ENCODE peak calls at places on chromosomes 12 and 14, in four cellular contexts. T is AG04450, P is fibroblast of pulmonary artery, O is left lung. X is an unnamed sample.

GRCh38 chr12:2017724-2018337 is 13.6 kb upstream of the DCP1B start:
- DNase-seq in O (no peak), T (no peak), P (no peak), X (peak)

GRCh38 chr14:92384461-92385133 is 61.6 kb downstream of the SLC24A4 start:
- DNase-seq in P (no peak), T (no peak), O (no peak), X (peak)

GRCh38 chr14:95515080-95515489 is 1.4 kb downstream of the SYNE3 start:
- DNase-seq in P (peak), T (no peak), O (no peak), X (no peak)

GRCh38 chr12:117473856-117474255 is 112.4 kb upstream of the NOS1 start:
- DNase-seq in O (no peak), T (no peak), P (no peak), X (no peak)

GRCh38 chr12:109863961-109864712 is 16.2 kb downstream of the GLTP start:
- DNase-seq in P (peak), O (peak), T (no peak), X (peak)

GRCh38 chr14:69079188-69079742 is 73.7 kb downstream of the DCAF5 start:
- DNase-seq in O (no peak), T (peak), P (peak), X (peak)

GRCh38 chr12:39332661-39333175 is 110.2 kb downstream of the KIF21A start:
- DNase-seq in O (no peak), P (no peak), T (no peak), X (no peak)

GRCh38 chr14:100622708-100623485 is 35.7 kb upstream of the BEGAIN start:
- DNase-seq in T (no peak), P (no peak), O (peak), X (no peak)

GRCh38 chr12:42696424-42697149 is 107.0 kb upstream of the PRICKLE1 start:
- DNase-seq in P (peak), T (peak), O (peak), X (peak)

GRCh38 chr12:123364532-123365140 is at the start of gene SBNO1:
- DNase-seq in P (peak), O (peak), T (peak), X (peak)

GRCh38 chr12:89067436-89067835 is 284.9 kb downstream of the DUSP6 start:
- DNase-seq in O (no peak), T (peak), P (peak), X (peak)

GRCh38 chr14:31911160-31911559 is 165.9 kb upstream of the ARHGAP5 start:
- DNase-seq in T (no peak), O (no peak), P (no peak), X (no peak)

GRCh38 chr12:65712264-65713004 is 111.8 kb upstream of the HMGA2 start:
- DNase-seq in T (no peak), O (no peak), P (no peak), X (no peak)

GRCh38 chr12:75011120-75011519 is 198.5 kb downstream of the KCNC2 start:
- DNase-seq in P (no peak), T (no peak), O (no peak), X (no peak)

GRCh38 chr12:96271469-96272199 is 77.5 kb downstream of the ELK3 start:
- DNase-seq in P (peak), T (no peak), O (no peak), X (no peak)

GRCh38 chr12:54853933-54854538 is at the start of gene MUCL1:
- DNase-seq in P (peak), O (no peak), T (peak), X (peak)

GRCh38 chr12:14691560-14691959 is 4.8 kb downstream of the GUCY2C start:
- DNase-seq in P (no peak), T (no peak), O (peak), X (no peak)

GRCh38 chr12:56676851-56677601 is 11.1 kb downstream of the PTGES3 start:
- DNase-seq in T (no peak), P (no peak), O (no peak), X (no peak)

GRCh38 chr12:26712892-26713291 is 120.1 kb downstream of the ITPR2 start:
- DNase-seq in T (no peak), O (no peak), P (no peak), X (no peak)

GRCh38 chr12:101172316-101172715 is 37.7 kb downstream of the SLC5A8 start:
- DNase-seq in P (no peak), T (no peak), O (no peak), X (no peak)

GRCh38 chr14:64695071-64695470 is 9.2 kb upstream of the PLEKHG3 start:
- DNase-seq in O (no peak), T (no peak), P (no peak), X (peak)

GRCh38 chr12:108560321-108560721 is 652 bp downstream of the SART3 start:
- DNase-seq in T (no peak), P (peak), O (no peak), X (peak)

GRCh38 chr14:21541413-21542074 is 15.4 kb upstream of the SALL2 start:
- DNase-seq in P (no peak), O (no peak), T (no peak), X (no peak)

GRCh38 chr12:38911611-38912010 is 6.2 kb upstream of the CPNE8 start:
- DNase-seq in P (no peak), O (no peak), T (no peak), X (peak)

GRCh38 chr12:619346-619745 is 43.9 kb downstream of the NINJ2 start:
- DNase-seq in P (no peak), T (no peak), O (no peak), X (no peak)

GRCh38 chr14:45526715-45527549 is 273.9 kb upstream of the MIS18BP1 start:
- DNase-seq in P (no peak), O (no peak), T (no peak), X (no peak)

GRCh38 chr12:78759387-78759786 is 105.2 kb upstream of the SYT1 start:
- DNase-seq in T (peak), O (no peak), P (peak), X (peak)

GRCh38 chr12:55698241-55698955 is 9.3 kb downstream of the ITGA7 start:
- DNase-seq in P (no peak), O (no peak), T (no peak), X (no peak)

GRCh38 chr14:72549848-72550247 is 344.1 kb downstream of the DPF3 start:
- DNase-seq in T (no peak), P (no peak), O (peak), X (no peak)

GRCh38 chr12:3177778-3178435 is 100.7 kb downstream of the TSPAN9 start:
- DNase-seq in T (no peak), O (no peak), P (no peak), X (no peak)

GRCh38 chr14:76091036-76091435 is 60.7 kb upstream of the GPATCH2L start:
- DNase-seq in T (no peak), O (no peak), P (peak), X (no peak)
- TF ChIP-seq CTCF in T (no peak), O (no peak), P (peak), X (no peak)

GRCh38 chr12:32561931-32562341 is 117.2 kb upstream of the DNM1L start:
- DNase-seq in T (no peak), P (no peak), O (no peak), X (peak)
- H3K4me3 ChIP-seq in T (no peak), P (no peak), O (no peak), X (no peak)

DNA sequence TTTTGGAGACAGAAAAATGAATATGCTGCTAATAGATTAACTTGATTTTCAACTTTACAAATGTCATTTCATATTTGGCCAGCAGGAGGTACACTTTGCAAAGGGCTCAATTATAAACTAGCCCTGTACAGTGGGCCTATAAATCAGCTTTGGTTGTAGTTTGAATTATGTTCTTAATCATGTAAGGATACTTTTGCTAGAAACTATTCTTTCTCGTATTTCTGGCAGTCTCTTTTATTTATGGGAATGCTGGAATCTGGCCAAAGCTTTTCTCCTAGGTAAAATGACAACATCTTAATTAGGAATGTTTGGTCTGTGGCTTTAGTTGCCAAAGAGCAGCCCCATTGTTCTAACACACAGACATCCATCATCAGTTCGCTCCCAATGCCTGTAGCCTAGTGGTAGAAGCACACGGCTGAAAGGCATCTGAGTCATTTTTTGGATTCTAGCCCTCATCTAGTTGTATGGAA is 1322.3 kb upstream of the SEL1L start:
- DNase-seq in T (no peak), P (peak), O (no peak), X (peak)
- TF ChIP-seq CTCF in T (peak), P (peak), O (peak), X (peak)

DNA sequence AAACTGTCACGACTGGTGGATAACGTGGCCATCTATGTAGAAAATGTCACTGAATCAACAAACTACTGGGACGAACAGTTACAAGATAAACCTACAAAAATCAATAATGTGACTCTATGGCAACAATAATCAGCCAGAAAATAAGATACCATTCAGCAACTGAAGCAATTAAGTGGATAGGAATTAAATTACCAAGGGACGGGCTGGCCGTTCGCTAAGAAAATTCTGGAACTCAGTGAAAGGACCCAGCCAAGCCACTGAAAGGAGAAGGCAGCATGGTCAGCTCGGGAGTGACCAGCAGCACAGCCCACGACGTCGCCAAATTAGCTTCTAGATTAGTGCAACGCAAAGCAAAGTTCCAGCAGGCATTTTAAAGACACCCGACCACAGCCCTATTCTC is 33.6 kb upstream of the TMEM179 start:
- DNase-seq in T (no peak), P (no peak), O (no peak), X (no peak)
- H3K4me3 ChIP-seq in T (no peak), P (no peak), O (no peak), X (no peak)

GRCh38 chr12:113091506-113091905 is 35.0 kb downstream of the DTX1 start:
- DNase-seq in T (no peak), O (no peak), P (no peak), X (no peak)

GRCh38 chr12:113092478-113093408 is 36.2 kb downstream of the DTX1 start:
- DNase-seq in P (no peak), O (peak), T (no peak), X (no peak)

GRCh38 chr12:113094738-113095137 is 38.2 kb downstream of the DTX1 start:
- DNase-seq in O (no peak), T (no peak), P (no peak), X (no peak)

GRCh38 chr12:113095405-113095804 is 38.9 kb downstream of the DTX1 start:
- DNase-seq in P (no peak), O (no peak), T (no peak), X (no peak)

GRCh38 chr12:113093409-113094101 is 37.0 kb downstream of the DTX1 start:
- DNase-seq in T (no peak), P (no peak), O (no peak), X (no peak)
- TF ChIP-seq CTCF in T (no peak), P (no peak), O (no peak), X (no peak)

DNA sequence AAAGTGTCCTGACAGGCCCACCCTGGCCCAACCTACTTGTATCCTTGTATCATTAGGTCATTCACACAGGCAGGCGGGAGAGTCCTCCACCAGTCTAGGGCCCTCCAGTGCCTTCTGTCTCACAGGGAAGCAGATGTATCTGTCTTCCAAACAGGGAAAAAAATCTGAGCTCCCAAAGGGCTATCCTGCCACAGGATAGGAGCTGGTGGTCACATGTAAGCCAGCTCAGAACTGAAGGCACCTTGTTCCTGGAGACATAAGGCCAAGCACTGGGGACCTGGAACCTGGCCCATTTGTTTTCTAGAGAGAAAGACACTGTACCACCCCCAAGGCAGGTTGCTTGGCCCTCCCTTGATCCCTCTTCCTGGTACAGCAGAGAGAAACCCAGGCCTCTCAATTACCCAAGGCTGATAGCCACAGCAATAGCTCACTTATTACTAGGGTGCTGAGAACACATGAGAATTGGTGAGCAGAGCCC is 19.4 kb upstream of the PLEKHH1 start:
- DNase-seq in T (no peak), P (no peak), O (no peak), X (no peak)
- H3K4me3 ChIP-seq in T (no peak), P (no peak), O (no peak), X (no peak)

GRCh38 chr14:50342211-50343080 is 30.3 kb downstream of the DMAC2L start:
- DNase-seq in O (peak), P (peak), T (no peak), X (peak)
- TF ChIP-seq CTCF in O (no peak), P (peak), T (peak), X (peak)

DNA sequence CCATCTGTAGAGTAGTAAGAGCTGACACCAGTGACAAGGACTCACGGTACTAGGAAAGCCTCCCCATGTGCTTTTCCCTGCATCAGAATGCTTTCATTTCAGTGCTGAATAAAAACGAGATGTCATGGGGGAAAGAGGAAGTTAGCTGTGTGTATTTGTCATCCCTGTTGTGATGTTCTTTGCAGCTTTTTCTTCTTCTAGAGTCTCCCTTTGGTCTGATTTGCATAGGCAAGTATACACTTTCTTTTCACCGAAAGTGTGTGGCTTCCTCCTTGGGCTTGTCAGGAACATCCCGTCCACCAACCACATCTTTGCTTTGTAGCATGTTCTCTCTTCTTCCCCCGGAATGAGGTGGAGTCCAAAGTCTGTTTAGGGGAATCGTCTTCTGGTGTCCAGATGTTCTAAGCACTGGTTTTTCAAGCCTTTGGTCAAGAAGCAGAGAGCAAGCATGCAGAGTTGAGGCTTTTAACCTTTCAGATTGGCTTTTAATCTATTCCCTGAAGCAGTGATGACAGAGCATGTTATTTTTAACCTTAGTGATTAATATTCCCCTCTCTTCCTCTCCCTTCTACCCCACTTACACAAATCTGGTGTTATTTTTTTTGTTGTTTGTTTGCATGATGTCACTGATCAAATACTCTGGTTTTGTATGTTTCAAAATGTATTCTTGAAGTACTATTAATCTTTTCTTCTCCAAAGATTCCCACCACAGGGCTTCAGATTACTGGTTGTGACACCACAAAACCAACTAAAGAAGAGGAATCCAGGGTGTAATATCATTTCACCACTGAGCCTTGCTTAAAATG is 163.4 kb downstream of the SAMD4A start:
- DNase-seq in O (no peak), P (peak), T (no peak), X (peak)
- H3K4me3 ChIP-seq in O (no peak), P (peak), T (peak), X (peak)

GRCh38 chr12:98256830-98257229 is 258.6 kb upstream of the TMPO start:
- DNase-seq in T (no peak), P (no peak), O (no peak), X (no peak)

GRCh38 chr12:98253207-98253606 is 262.2 kb upstream of the TMPO start:
- DNase-seq in P (no peak), T (no peak), O (no peak), X (no peak)

GRCh38 chr12:98253641-98254040 is 261.7 kb upstream of the TMPO start:
- DNase-seq in O (no peak), T (no peak), P (no peak), X (no peak)
- TF ChIP-seq CTCF in O (no peak), T (no peak), P (no peak), X (no peak)